ENCODE peak calls at places on chromosomes 4 and X, in eight cellular contexts. M is GM12878, E is body of pancreas, P is cardiac fibroblast, A is AG04449, G is heart right ventricle, R is lung, J is foreskin fibroblast. Q is an unnamed sample.

GRCh38 chrX:32267796-32268195 is 943.6 kb downstream of the DMD start:
- DNase-seq in A (no peak), P (no peak), R (no peak), J (no peak), E (no peak), M (no peak), G (no peak), Q (no peak)

GRCh38 chr4:25030283-25031076 is at the start of gene LGI2:
- DNase-seq in P (peak), A (no peak), M (no peak), R (no peak), J (peak), G (peak), E (peak), Q (no peak)

GRCh38 chr4:4574792-4575191 is 32.9 kb upstream of the STX18 start:
- DNase-seq in G (peak), A (peak), J (peak), M (no peak), E (peak), R (peak), P (peak), Q (peak)

GRCh38 chr4:113116414-113117345 is 67.2 kb downstream of the ANK2 start:
- DNase-seq in A (no peak), P (peak), M (no peak), R (no peak), G (no peak), J (no peak), E (no peak), Q (no peak)

GRCh38 chr4:172857026-172857425 is 311.6 kb upstream of the GALNT7 start:
- DNase-seq in J (no peak), R (no peak), G (no peak), A (no peak), P (no peak), M (no peak), E (no peak), Q (no peak)

GRCh38 chrX:83469551-83469950 is 38.5 kb upstream of the POU3F4 start:
- DNase-seq in J (no peak), M (no peak), P (no peak), A (no peak), G (no peak), E (peak), R (no peak), Q (peak)

GRCh38 chr4:48985976-48986653 is at the start of gene CWH43:
- DNase-seq in G (no peak), J (peak), R (no peak), P (no peak), E (no peak), A (no peak), M (no peak), Q (no peak)

GRCh38 chr4:151806511-151806927 is 45.7 kb upstream of the GATB start:
- DNase-seq in G (peak), E (no peak), J (peak), P (peak), M (no peak), A (peak), R (no peak), Q (no peak)

GRCh38 chr4:108884596-108884995 is 121.7 kb upstream of the ETNPPL start:
- DNase-seq in E (no peak), J (peak), A (no peak), M (no peak), P (no peak), R (no peak), G (no peak), Q (no peak)

GRCh38 chr4:94758700-94759399 is 1.1 kb downstream of the BMPR1B start:
- DNase-seq in M (no peak), G (no peak), R (no peak), E (no peak), J (peak), P (peak), A (no peak), Q (no peak)

GRCh38 chr4:24104173-24104572 is 214.3 kb upstream of the PPARGC1A start:
- DNase-seq in G (no peak), E (no peak), J (peak), M (no peak), A (peak), P (peak), R (no peak), Q (no peak)

GRCh38 chr4:25662306-25662705 is 6.7 kb downstream of the SLC34A2 start:
- DNase-seq in R (no peak), P (no peak), M (no peak), A (no peak), J (no peak), G (no peak), E (no peak), Q (no peak)

GRCh38 chrX:128464091-128464490 is 411.9 kb upstream of the ACTRT1 start:
- DNase-seq in E (no peak), M (no peak), G (no peak), R (no peak), J (no peak), P (no peak), A (no peak), Q (no peak)

GRCh38 chr4:146333187-146333894 is 119.0 kb downstream of the REELD1 start:
- DNase-seq in R (no peak), J (peak), P (peak), A (peak), E (no peak), M (peak), G (no peak), Q (peak)

GRCh38 chr4:146334862-146335449 is 120.6 kb downstream of the REELD1 start:
- DNase-seq in M (no peak), E (no peak), R (no peak), G (no peak), A (no peak), J (peak), P (no peak), Q (peak)

GRCh38 chr4:146336413-146336807 is 122.1 kb downstream of the REELD1 start:
- DNase-seq in A (no peak), G (no peak), E (no peak), R (no peak), J (peak), P (no peak), M (no peak), Q (no peak)

GRCh38 chr4:146335763-146336412 is 121.5 kb downstream of the REELD1 start:
- DNase-seq in P (peak), J (peak), G (no peak), A (no peak), M (no peak), E (no peak), R (no peak), Q (no peak)

GRCh38 chr4:146333895-146334262 is 119.5 kb downstream of the REELD1 start:
- DNase-seq in E (no peak), G (no peak), M (no peak), R (no peak), P (no peak), A (no peak), J (no peak), Q (no peak)
- H3K4me3 ChIP-seq in E (no peak), G (no peak), M (peak), R (no peak), P (no peak), A (peak), J (peak), Q (peak)

GRCh38 chr4:47686294-47686872 is 151.5 kb downstream of the CORIN start:
- DNase-seq in J (peak), E (peak), P (peak), M (peak), R (peak), A (no peak), G (peak), Q (peak)

GRCh38 chr4:47694322-47694721 is 143.5 kb downstream of the CORIN start:
- DNase-seq in E (no peak), J (no peak), R (no peak), M (no peak), G (no peak), A (no peak), P (no peak), Q (no peak)

GRCh38 chr4:47692691-47693090 is 145.2 kb downstream of the CORIN start:
- DNase-seq in E (no peak), R (no peak), P (no peak), A (no peak), J (no peak), M (no peak), G (no peak), Q (no peak)

DNA sequence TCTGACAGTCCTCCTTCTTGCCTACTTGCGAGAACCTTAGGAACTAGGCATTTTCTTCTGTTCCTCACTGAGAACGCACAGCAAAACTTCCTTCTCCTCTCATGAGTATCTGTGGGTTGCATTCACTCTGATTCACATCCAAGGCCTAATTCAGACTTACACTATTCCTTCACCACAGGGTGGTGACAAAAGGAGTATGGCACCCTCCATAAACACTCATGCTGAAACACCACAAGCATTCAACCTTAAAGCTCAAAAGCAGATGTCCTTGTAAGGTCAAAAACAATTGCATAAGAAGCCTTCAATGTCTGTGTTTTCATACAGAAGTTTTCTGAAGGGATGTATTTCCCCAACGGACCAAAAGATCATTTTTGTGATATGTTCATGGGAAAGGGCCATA is 147.3 kb downstream of the CORIN start:
- DNase-seq in R (no peak), M (peak), G (no peak), J (peak), E (no peak), A (no peak), P (no peak), Q (peak)
- TF ChIP-seq CTCF in R (no peak), M (no peak), G (no peak), J (no peak), E (no peak), A (no peak), P (no peak), Q (no peak)

GRCh38 chr4:635851-636627 is 10.7 kb downstream of the PDE6B start:
- DNase-seq in A (no peak), R (no peak), E (no peak), P (no peak), J (no peak), G (no peak), M (no peak), Q (no peak)
- H3K4me3 ChIP-seq in A (no peak), R (no peak), E (no peak), P (no peak), J (no peak), G (no peak), M (no peak), Q (no peak)

GRCh38 chr4:84897516-84897915 is 69.0 kb downstream of the WDFY3 start:
- DNase-seq in P (no peak), R (no peak), A (no peak), G (no peak), E (no peak), J (no peak), M (no peak), Q (no peak)

GRCh38 chr4:84905646-84906045 is 60.8 kb downstream of the WDFY3 start:
- DNase-seq in M (no peak), G (no peak), E (no peak), P (no peak), J (no peak), A (no peak), R (no peak), Q (no peak)

GRCh38 chr4:84901745-84902283 is 64.7 kb downstream of the WDFY3 start:
- DNase-seq in A (no peak), G (no peak), P (no peak), E (no peak), M (no peak), R (no peak), J (no peak), Q (no peak)

GRCh38 chr4:84899616-84900015 is 66.9 kb downstream of the WDFY3 start:
- DNase-seq in R (no peak), P (no peak), A (no peak), E (no peak), G (no peak), J (no peak), M (no peak), Q (no peak)

GRCh38 chr4:84901173-84901572 is 65.3 kb downstream of the WDFY3 start:
- DNase-seq in E (no peak), M (no peak), A (no peak), R (no peak), P (no peak), G (no peak), J (no peak), Q (no peak)
- TF ChIP-seq CTCF in E (no peak), M (no peak), A (no peak), R (no peak), P (no peak), G (no peak), J (no peak), Q (no peak)

GRCh38 chrX:104566921-104567501 is 1.0 kb downstream of the IL1RAPL2 start:
- DNase-seq in R (no peak), P (no peak), A (no peak), E (no peak), J (peak), M (no peak), G (no peak), Q (no peak)

GRCh38 chrX:104565791-104566687 is at the start of gene IL1RAPL2:
- DNase-seq in G (peak), M (no peak), R (no peak), E (peak), P (peak), A (no peak), J (peak), Q (peak)

GRCh38 chrX:104568304-104568915 is 2.4 kb downstream of the IL1RAPL2 start:
- DNase-seq in M (no peak), E (no peak), J (no peak), R (no peak), P (no peak), A (no peak), G (no peak), Q (no peak)

GRCh38 chrX:104564921-104565703 is 887 bp upstream of the IL1RAPL2 start:
- DNase-seq in R (no peak), E (no peak), J (no peak), A (no peak), P (no peak), G (no peak), M (no peak), Q (no peak)

DNA sequence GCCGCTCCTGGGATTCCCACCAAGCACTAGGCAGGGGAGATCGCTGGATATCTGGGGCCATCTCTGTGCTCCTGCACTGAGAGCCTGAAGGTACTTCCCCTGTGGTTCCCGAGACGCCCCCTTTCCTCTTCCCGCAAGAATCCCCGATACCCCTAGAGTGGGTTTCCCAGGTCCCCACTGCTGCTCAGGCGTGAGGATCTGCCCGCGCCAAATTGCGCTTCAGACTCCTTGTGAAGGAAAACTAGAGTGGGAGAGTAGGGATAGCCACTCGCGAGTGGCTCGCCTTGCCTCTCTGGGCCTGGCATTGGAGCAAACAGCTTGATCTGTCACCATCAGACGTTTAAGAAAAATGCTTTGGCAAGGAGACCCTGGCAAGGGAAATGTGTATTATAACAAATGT is 1.5 kb downstream of the IL1RAPL2 start:
- DNase-seq in J (peak), A (no peak), E (no peak), G (no peak), M (no peak), R (no peak), P (no peak), Q (no peak)
- H3K4me3 ChIP-seq in J (no peak), A (no peak), E (no peak), G (peak), M (no peak), R (no peak), P (no peak), Q (no peak)

DNA sequence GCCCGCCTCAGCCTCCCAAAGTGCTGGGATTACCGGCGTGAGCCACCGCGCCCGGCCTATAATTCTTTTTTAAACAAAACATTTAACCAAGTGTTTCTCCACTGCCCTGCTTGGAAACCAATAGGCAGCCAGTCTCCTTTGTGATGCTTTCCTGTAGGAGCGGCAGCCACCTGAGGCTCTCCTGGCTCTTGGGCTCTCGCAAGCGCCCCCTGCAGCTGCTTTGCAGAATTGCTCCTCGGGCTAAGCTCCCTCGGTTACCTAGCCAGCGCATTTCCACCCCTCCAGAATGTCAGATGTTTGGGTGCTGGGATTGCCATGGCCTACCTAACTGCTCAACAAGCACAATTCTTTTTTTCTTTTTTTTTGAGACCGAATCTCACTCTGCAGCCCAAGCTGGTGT is 7.7 kb downstream of the S100P start:
- DNase-seq in E (no peak), P (no peak), M (no peak), G (no peak), J (no peak), R (no peak), A (no peak), Q (no peak)
- TF ChIP-seq CTCF in E (no peak), P (peak), M (peak), G (no peak), J (peak), R (no peak), A (peak), Q (no peak)

GRCh38 chr4:182139481-182139880 is 103.7 kb upstream of the TENM3 start:
- DNase-seq in A (no peak), G (no peak), E (no peak), R (no peak), P (no peak), J (no peak), M (no peak), Q (no peak)
- H3K4me3 ChIP-seq in A (peak), G (no peak), E (no peak), R (no peak), P (no peak), J (peak), M (no peak), Q (peak)